ENCODE peak calls at places on chromosomes 12 and 14, in four cellular contexts. One of them, this sample, is unnamed.

GRCh38 chr14:68631691-68632590 is 160.9 kb downstream of the ZFP36L1 start:
- DNase-seq in frontal cortex: no peak
- DNase-seq in foreskin keratinocyte: no peak
- DNase-seq in HEK293T: no peak
- DNase-seq in this sample: no peak

GRCh38 chr14:101060171-101060601 is 156.7 kb upstream of the RTL1 start:
- DNase-seq in foreskin keratinocyte: no peak
- DNase-seq in HEK293T: no peak
- DNase-seq in frontal cortex: no peak
- DNase-seq in this sample: peak

GRCh38 chr12:120194226-120194533 is 335 bp downstream of the GCN1 start:
- DNase-seq in frontal cortex: no peak
- DNase-seq in HEK293T: no peak
- DNase-seq in foreskin keratinocyte: no peak
- DNase-seq in this sample: peak

GRCh38 chr14:72906879-72907278 is 13.0 kb upstream of the DPF3 start:
- DNase-seq in frontal cortex: no peak
- DNase-seq in HEK293T: no peak
- DNase-seq in foreskin keratinocyte: no peak
- DNase-seq in this sample: no peak

GRCh38 chr14:58947816-58948440 is 240.5 kb upstream of the DAAM1 start:
- DNase-seq in foreskin keratinocyte: no peak
- DNase-seq in HEK293T: peak
- DNase-seq in frontal cortex: no peak
- DNase-seq in this sample: no peak

GRCh38 chr12:112473056-112473455 is 54.3 kb downstream of the PTPN11 start:
- DNase-seq in HEK293T: peak
- DNase-seq in frontal cortex: no peak
- DNase-seq in foreskin keratinocyte: no peak
- DNase-seq in this sample: no peak

GRCh38 chr14:92460916-92461579 is 52.5 kb upstream of the RIN3 start:
- DNase-seq in HEK293T: no peak
- DNase-seq in foreskin keratinocyte: no peak
- DNase-seq in frontal cortex: no peak
- DNase-seq in this sample: no peak

GRCh38 chr12:15834575-15834974 is 45.4 kb upstream of the EPS8 start:
- DNase-seq in frontal cortex: no peak
- DNase-seq in HEK293T: no peak
- DNase-seq in foreskin keratinocyte: peak
- DNase-seq in this sample: no peak

GRCh38 chr14:95392841-95393240 is 73.1 kb upstream of the CLMN start:
- DNase-seq in frontal cortex: no peak
- DNase-seq in HEK293T: no peak
- DNase-seq in foreskin keratinocyte: no peak
- DNase-seq in this sample: no peak

GRCh38 chr14:51521764-51522163 is 129.9 kb upstream of the FRMD6 start:
- DNase-seq in frontal cortex: no peak
- DNase-seq in foreskin keratinocyte: peak
- DNase-seq in HEK293T: no peak
- DNase-seq in this sample: no peak

GRCh38 chr12:6074979-6075585 is 49.4 kb downstream of the VWF start:
- DNase-seq in frontal cortex: no peak
- DNase-seq in HEK293T: no peak
- DNase-seq in foreskin keratinocyte: no peak
- DNase-seq in this sample: peak

GRCh38 chr12:55670213-55670730 is 33.6 kb downstream of the OR10P1 start:
- DNase-seq in frontal cortex: no peak
- DNase-seq in HEK293T: no peak
- DNase-seq in foreskin keratinocyte: no peak
- DNase-seq in this sample: peak

GRCh38 chr12:62698701-62699101 is 232.1 kb downstream of the MON2 start:
- DNase-seq in frontal cortex: no peak
- DNase-seq in HEK293T: no peak
- DNase-seq in foreskin keratinocyte: peak
- DNase-seq in this sample: no peak

GRCh38 chr14:24098927-24099813 is 5.1 kb downstream of the PCK2 start:
- DNase-seq in foreskin keratinocyte: no peak
- DNase-seq in frontal cortex: no peak
- DNase-seq in HEK293T: no peak
- DNase-seq in this sample: no peak

GRCh38 chr12:121227294-121227693 is 17.4 kb downstream of the P2RX4 start:
- DNase-seq in HEK293T: no peak
- DNase-seq in frontal cortex: no peak
- DNase-seq in foreskin keratinocyte: peak
- DNase-seq in this sample: no peak

GRCh38 chr14:27371209-27371608 is 773.4 kb upstream of the NOVA1 start:
- DNase-seq in foreskin keratinocyte: no peak
- DNase-seq in frontal cortex: no peak
- DNase-seq in HEK293T: no peak
- DNase-seq in this sample: no peak

GRCh38 chr12:57632898-57633825 is at the start of gene B4GALNT1:
- DNase-seq in HEK293T: peak
- DNase-seq in foreskin keratinocyte: no peak
- DNase-seq in frontal cortex: peak
- DNase-seq in this sample: peak

GRCh38 chr12:93441111-93441616 is 583 bp downstream of the UBE2N start:
- DNase-seq in frontal cortex: peak
- DNase-seq in HEK293T: peak
- DNase-seq in foreskin keratinocyte: no peak
- DNase-seq in this sample: peak

GRCh38 chr14:91903070-91903469 is 35.7 kb upstream of the TC2N start:
- DNase-seq in frontal cortex: no peak
- DNase-seq in HEK293T: no peak
- DNase-seq in foreskin keratinocyte: no peak
- DNase-seq in this sample: no peak

GRCh38 chr12:78585132-78585531 is 279.4 kb upstream of the SYT1 start:
- DNase-seq in HEK293T: no peak
- DNase-seq in foreskin keratinocyte: no peak
- DNase-seq in frontal cortex: no peak
- DNase-seq in this sample: no peak

GRCh38 chr14:100072783-100073346 is 7.6 kb downstream of the EVL start:
- DNase-seq in frontal cortex: no peak
- DNase-seq in HEK293T: no peak
- DNase-seq in foreskin keratinocyte: peak
- DNase-seq in this sample: no peak

GRCh38 chr12:101110856-101111255 is 99.2 kb downstream of the SLC5A8 start:
- DNase-seq in foreskin keratinocyte: no peak
- DNase-seq in HEK293T: no peak
- DNase-seq in frontal cortex: no peak
- DNase-seq in this sample: no peak

GRCh38 chr12:132154341-132154761 is 10.1 kb downstream of the NOC4L start:
- DNase-seq in HEK293T: no peak
- DNase-seq in frontal cortex: no peak
- DNase-seq in foreskin keratinocyte: no peak
- DNase-seq in this sample: peak

GRCh38 chr14:57302883-57303282 is 34.1 kb downstream of the AP5M1 start:
- DNase-seq in foreskin keratinocyte: no peak
- DNase-seq in frontal cortex: no peak
- DNase-seq in HEK293T: no peak
- DNase-seq in this sample: no peak